ENCODE peak calls at places on chromosomes 12 and 14, in four cellular contexts. W is psoas muscle; Y is CD8-positive, alpha-beta T cell; X is cardiac fibroblast. A is an unnamed sample.

GRCh38 chr14:68020999-68021663 is 201.6 kb downstream of the RAD51B start:
- DNase-seq in W (no peak), Y (no peak), X (no peak), A (no peak)

GRCh38 chr12:131250028-131250950 is 296.6 kb downstream of the ADGRD1 start:
- DNase-seq in W (peak; percentile 60), Y (no peak), X (no peak), A (no peak)

GRCh38 chr12:124037341-124037740 is 64.3 kb downstream of the ZNF664 start:
- DNase-seq in W (no peak), Y (no peak), X (no peak), A (no peak)

GRCh38 chr14:42110167-42110566 is 503.5 kb downstream of the LRFN5 start:
- DNase-seq in W (no peak), Y (no peak), X (peak; percentile 76), A (peak; percentile 70)

GRCh38 chr14:103016594-103016993 is 40.8 kb downstream of the CDC42BPB start:
- DNase-seq in W (no peak), Y (no peak), X (no peak), A (no peak)

GRCh38 chr14:102501751-102502315 is 7.7 kb downstream of the ANKRD9 start:
- DNase-seq in W (no peak), Y (no peak), X (no peak), A (no peak)

GRCh38 chr12:124856132-124856841 is 7.4 kb downstream of the SCARB1 start:
- DNase-seq in W (peak; percentile 68), Y (no peak), X (no peak), A (no peak)

GRCh38 chr12:5432011-5432400 is at the start of gene NTF3:
- DNase-seq in W (no peak), Y (no peak), X (peak; percentile 20), A (peak; percentile 29)

GRCh38 chr12:15629108-15629507 is 160.1 kb downstream of the EPS8 start:
- DNase-seq in W (peak; percentile 57), Y (no peak), X (peak; percentile 99), A (peak; percentile 99)

GRCh38 chr12:65430571-65431306 is 152.3 kb downstream of the MSRB3 start:
- DNase-seq in W (no peak), Y (no peak), X (peak; percentile 93), A (peak; percentile 79)

GRCh38 chr12:80625901-80626300 is 81.5 kb upstream of the MYF6 start:
- DNase-seq in W (no peak), Y (no peak), X (no peak), A (no peak)

GRCh38 chr12:80624986-80625530 is 82.4 kb upstream of the MYF6 start:
- DNase-seq in W (no peak), Y (no peak), X (peak; percentile 28), A (no peak)

GRCh38 chr12:80620281-80620680 is 87.2 kb upstream of the MYF6 start:
- DNase-seq in W (no peak), Y (no peak), X (no peak), A (no peak)

GRCh38 chr12:80617733-80618132 is 89.7 kb upstream of the MYF6 start:
- DNase-seq in W (no peak), Y (no peak), X (no peak), A (no peak)

DNA sequence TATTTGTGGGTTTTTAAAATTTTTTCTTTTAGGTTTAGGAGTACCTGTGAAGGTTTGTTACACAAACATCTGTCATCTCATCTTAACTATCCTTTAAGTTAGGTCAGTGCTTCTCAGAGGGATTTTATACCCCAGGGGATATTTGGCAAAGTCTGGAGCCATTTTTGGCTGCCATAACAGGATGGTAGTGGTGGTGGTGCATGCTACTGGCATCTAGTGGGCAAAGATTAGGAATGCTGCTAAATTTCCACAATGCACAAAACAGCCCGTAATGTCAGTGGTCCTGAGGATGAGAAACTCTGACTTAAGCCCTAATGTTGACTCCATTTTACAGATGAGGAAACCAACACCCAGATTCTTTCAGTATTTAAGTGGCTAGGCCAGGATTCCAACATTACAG is 85.2 kb upstream of the MYF6 start:
- DNase-seq in W (no peak), Y (no peak), X (peak; percentile 55), A (peak; percentile 18)
- TF ChIP-seq CTCF in W (no peak), Y (no peak), X (peak; percentile 32), A (peak; percentile 28)

GRCh38 chr14:106802413-106803364 is 1276.3 kb downstream of the TMEM121 start:
- DNase-seq in W (no peak), Y (no peak), X (no peak), A (no peak)
- TF ChIP-seq CTCF in W (no peak), Y (peak; percentile 15), X (no peak), A (no peak)

GRCh38 chr12:46263140-46264017 is 5.5 kb downstream of the SLC38A1 start:
- DNase-seq in W (no peak), Y (no peak), X (no peak), A (no peak)
- TF ChIP-seq CTCF in W (peak; percentile 32), Y (no peak), X (peak; percentile 19), A (peak; percentile 36)

DNA sequence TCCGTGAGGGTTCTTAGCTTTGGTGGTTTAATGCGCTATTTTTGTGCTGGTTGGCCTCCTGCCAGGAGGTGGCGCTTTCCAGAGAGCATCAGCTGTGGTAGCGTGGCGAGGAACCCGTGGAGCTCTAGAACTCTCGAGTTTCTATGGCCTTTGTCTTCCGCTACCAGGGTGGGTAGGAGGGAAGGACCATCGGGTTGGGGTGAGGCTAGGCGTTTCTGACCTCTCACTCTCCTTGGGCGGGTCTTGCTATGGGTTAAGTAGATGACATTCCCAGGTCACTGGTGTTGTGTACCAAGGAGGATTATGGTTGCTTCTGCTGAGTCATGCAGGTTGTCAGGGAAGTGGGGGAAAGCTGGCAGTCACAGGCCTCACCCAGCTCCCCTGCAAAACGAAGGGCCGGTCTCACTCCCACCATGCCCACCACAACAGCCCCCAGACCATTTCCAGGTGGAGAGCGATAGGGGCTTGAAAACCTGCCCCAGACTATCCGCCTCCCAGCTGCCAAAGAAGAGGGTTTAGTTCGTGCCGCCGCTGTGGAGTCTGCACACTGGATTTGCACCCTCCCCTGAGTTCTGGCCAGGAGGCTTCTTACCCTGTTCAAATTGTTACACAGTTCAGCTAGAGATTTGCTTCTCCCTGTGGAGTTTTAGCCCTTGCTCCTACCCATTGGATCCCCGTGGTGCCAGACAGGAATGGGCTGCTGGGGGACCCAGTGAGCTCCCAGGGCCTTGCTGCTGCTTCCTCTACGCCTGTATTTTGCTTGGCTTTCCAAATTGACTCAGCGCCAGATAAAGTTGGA is 21.9 kb downstream of the RNFT2 start:
- DNase-seq in W (no peak), Y (no peak), X (peak; percentile 38), A (no peak)
- TF ChIP-seq CTCF in W (no peak), Y (no peak), X (no peak), A (no peak)

DNA sequence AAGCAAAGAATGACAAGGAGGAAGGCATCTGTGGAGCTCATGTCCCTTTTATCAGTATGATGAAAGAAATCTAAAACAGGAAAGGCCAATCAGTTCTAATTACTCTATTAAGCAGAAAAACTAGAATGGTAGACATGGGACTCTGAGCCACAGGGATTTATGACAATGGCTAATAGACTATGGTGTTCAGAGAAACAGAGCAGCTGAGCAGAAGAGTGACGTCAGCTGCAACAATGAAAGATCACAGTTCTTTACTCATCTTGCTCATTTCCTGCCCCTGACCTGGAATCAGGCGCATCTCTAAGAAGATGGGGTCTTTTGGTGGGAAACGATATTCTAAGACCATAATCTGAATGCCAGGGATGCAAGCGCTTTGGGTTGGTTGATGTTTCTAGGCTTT is 138.7 kb upstream of the DHRS4 start:
- DNase-seq in W (no peak), Y (no peak), X (no peak), A (no peak)
- TF ChIP-seq CTCF in W (no peak), Y (no peak), X (no peak), A (no peak)

DNA sequence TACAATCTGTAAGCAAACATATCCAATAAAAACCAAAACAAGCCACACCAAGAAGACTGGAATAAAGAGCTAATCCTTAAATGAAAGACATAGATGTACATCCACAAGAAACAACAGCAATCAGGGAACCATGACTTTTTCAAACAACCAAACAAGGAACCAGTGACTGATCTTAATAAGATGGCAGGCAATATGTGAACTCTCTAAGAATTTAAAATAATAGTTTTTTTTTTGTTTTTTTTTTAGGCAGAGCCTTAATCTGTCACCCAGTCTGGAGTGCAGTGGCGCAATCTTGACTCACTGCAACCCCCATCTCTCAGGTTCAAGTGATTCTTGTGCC is 52.9 kb upstream of the CAPRIN2 start:
- DNase-seq in W (no peak), Y (no peak), X (no peak), A (no peak)
- TF ChIP-seq CTCF in W (peak; percentile 0), Y (no peak), X (no peak), A (no peak)

DNA sequence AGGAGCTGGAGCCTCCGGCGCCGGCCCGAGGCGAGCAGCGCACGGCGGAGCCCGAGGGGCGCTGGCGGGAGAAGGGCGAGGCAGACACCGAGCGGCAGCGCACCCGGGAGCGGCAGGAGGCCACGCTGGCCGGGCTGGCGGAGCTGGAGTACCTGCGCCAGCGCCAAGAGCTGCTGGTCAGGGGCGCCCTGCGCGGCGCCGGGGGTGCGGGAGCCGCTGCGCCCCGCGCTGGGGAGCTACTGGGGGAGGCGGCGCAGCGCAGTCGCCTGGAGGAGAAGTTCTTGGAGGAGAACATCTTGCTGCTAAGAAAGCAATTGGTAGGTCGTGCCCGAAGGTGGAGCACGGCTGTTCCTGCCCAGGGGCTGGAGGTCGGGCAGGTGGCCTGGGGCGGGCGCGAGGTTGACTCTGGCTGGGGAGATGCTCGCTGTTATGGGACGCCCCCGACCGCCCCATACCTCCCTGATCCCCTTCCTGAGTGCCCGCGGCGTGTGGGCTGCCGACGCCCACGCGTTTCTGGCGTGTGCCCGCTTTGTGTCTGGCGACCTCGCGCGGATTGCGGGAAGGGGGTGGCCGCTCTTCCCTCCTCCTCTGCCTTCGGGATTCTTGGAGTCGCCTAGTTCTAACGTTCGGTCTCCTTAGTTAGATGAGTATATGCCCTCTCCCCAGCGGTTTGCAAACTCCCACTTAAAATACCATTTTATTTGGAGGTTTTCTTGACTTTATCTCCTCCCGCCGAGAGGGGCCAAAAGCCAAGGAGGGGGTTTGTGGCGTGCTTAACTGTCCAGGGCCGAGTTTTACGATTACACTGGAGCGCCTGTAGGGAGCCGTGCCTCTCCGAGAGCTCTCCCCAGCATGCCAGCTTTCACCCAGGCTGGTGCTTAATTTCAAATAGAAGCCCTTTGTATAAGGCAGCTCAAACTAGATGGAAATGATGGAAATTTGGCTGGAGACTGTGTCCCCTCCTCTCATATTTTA is 756 bp downstream of the DACT1 start:
- DNase-seq in W (peak; percentile 60), Y (no peak), X (peak; percentile 43), A (peak; percentile 38)
- TF ChIP-seq CTCF in W (no peak), Y (no peak), X (peak; percentile 25), A (no peak)

DNA sequence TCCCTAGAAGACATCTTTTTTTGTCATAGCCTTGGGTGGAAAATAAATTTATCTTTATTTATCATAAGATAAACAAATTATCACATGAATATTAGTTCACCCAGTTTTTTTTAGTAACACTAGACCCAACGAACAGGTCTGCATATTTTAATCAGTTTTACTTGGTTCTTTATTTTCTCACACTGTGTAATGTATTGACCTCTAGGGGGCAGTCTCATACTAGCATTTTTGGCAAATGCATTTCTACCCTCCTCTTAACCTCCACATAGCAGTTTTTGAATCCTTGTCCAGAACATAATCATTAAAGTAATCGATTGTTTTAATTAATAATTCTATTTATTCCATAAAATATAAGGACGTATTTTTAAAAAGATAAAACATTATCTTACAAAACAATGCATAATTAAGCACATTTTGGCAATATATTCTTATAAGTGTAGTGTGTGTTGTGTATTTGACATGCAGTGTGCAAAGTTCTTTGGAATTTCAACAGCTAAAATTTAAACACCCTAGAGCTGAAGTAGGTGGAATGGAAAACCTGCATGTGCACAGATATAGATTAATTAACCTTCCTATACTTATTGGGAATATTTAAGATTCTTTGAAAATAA is 31.6 kb upstream of the PTPRQ start:
- DNase-seq in W (no peak), Y (no peak), X (peak; percentile 78), A (peak; percentile 76)
- TF ChIP-seq CTCF in W (peak; percentile 85), Y (no peak), X (peak; percentile 60), A (peak; percentile 74)